ENCODE peak calls at places on chromosomes 3 and 15, in five cellular contexts. J, V, P, O and A are unnamed samples.

GRCh38 chr3:100103558-100104441 is 10.5 kb downstream of the FILIP1L start:
- DNase-seq in V (no peak), P (peak; percentile 96), O (no peak), J (peak; percentile 72), A (no peak)

GRCh38 chr15:65249641-65250040 is 37.0 kb downstream of the PARP16 start:
- DNase-seq in J (no peak), O (no peak), P (no peak), V (no peak), A (no peak)

GRCh38 chr3:32321095-32321835 is 70.4 kb upstream of the CMTM7 start:
- DNase-seq in P (no peak), J (no peak), O (no peak), V (no peak), A (no peak)

GRCh38 chr3:16338124-16338523 is 73.1 kb downstream of the OXNAD1 start:
- DNase-seq in P (no peak), V (peak; percentile 32), O (no peak), J (no peak), A (peak; percentile 72)

GRCh38 chr3:162122405-162122804 is 625.8 kb downstream of the OTOL1 start:
- DNase-seq in J (no peak), O (no peak), P (no peak), V (no peak), A (no peak)

GRCh38 chr15:82870727-82871576 is 61.5 kb downstream of the WHAMM start:
- DNase-seq in J (no peak), O (no peak), P (no peak), V (no peak), A (no peak)

GRCh38 chr3:66444146-66444644 is 56.6 kb downstream of the LRIG1 start:
- DNase-seq in J (no peak), P (no peak), O (no peak), V (no peak), A (no peak)

GRCh38 chr3:196726788-196727675 is 12.6 kb upstream of the PAK2 start:
- DNase-seq in V (no peak), O (no peak), J (no peak), P (no peak), A (no peak)

GRCh38 chr3:69309810-69310209 is 76.1 kb downstream of the FRMD4B start:
- DNase-seq in P (peak; percentile 36), O (no peak), J (no peak), V (peak; percentile 24), A (no peak)

GRCh38 chr3:159458010-159458409 is 530.6 kb upstream of the IL12A start:
- DNase-seq in J (peak; percentile 69), O (no peak), V (no peak), P (no peak), A (no peak)

GRCh38 chr3:17130956-17131355 is 246.2 kb downstream of the PLCL2 start:
- DNase-seq in O (no peak), P (no peak), J (no peak), V (no peak), A (no peak)

GRCh38 chr3:143002083-143002712 is 828 bp downstream of the U2SURP start:
- DNase-seq in O (no peak), P (no peak), J (no peak), V (no peak), A (no peak)

GRCh38 chr15:60520825-60521368 is 42.0 kb upstream of the ICE2 start:
- DNase-seq in J (peak; percentile 47), O (peak; percentile 51), V (peak; percentile 78), P (peak; percentile 63), A (peak; percentile 56)

DNA sequence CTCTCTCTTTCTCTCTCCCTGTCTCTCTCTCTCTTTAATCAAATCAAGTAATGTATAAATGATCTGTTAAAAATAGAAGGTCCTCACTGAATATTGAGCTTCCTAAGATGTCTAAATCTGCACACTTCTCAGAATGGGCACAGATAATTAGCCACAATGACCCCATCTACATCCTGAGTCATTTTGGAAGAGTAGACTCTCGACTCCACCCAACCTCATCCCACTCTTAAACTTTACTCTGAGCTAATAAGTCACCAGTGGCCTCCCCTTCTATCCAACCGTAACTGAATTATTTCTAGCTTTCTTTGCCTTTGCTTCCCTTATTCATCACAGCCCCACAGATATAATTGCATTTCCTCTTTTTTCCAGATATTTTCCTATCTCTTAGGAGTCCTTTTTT is 326.5 kb upstream of the ZNF717 start:
- DNase-seq in O (no peak), V (no peak), J (no peak), P (no peak), A (no peak)
- TF ChIP-seq CTCF in O (no peak), V (no peak), J (no peak), P (no peak), A (no peak)

GRCh38 chr15:69141286-69141701 is 19.1 kb upstream of the GLCE start:
- DNase-seq in V (no peak), J (no peak), P (no peak), O (no peak), A (no peak)
- TF ChIP-seq CTCF in V (no peak), J (no peak), P (no peak), O (no peak), A (no peak)

DNA sequence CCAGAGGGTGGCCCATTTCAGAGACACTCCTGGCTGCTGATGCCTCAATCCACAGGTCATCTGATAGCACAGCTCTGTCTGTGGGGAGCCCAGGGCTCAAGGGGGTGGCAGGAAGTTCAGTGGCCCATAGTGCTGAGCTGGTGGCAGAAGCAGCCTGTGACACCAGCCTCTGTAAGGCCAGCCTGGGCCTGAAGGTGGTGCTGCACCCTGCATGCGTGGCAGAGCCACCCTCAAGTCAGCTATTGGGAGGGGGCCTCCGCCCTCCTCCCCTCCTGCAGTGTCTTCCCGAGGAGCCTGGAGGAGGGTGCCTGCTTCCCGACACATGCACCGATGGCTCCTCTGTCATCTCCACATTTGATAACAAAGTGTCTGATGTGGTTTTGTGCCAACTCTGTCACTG is 3.0 kb downstream of the PLA1A start:
- DNase-seq in O (no peak), V (no peak), P (no peak), J (no peak), A (no peak)
- TF ChIP-seq CTCF in O (no peak), V (peak; percentile 25), P (peak; percentile 2), J (peak; percentile 19), A (peak; percentile 63)

GRCh38 chr3:53109822-53110771 is 20.1 kb downstream of the RFT1 start:
- DNase-seq in J (peak; percentile 41), V (peak; percentile 53), O (no peak), P (peak; percentile 61), A (peak; percentile 85)
- TF ChIP-seq CTCF in J (peak; percentile 81), V (peak; percentile 40), O (no peak), P (peak; percentile 87), A (peak; percentile 83)

GRCh38 chr3:50352762-50353161 is 2.1 kb downstream of the CYB561D2 start:
- DNase-seq in J (no peak), O (no peak), P (no peak), V (no peak), A (no peak)

GRCh38 chr3:50354850-50355249 is 4.2 kb downstream of the CYB561D2 start:
- DNase-seq in V (no peak), J (no peak), P (no peak), O (no peak), A (no peak)

GRCh38 chr3:50353231-50354004 is 2.8 kb downstream of the CYB561D2 start:
- DNase-seq in J (no peak), V (no peak), O (no peak), P (no peak), A (no peak)

GRCh38 chr3:50355829-50356552 is 3.3 kb downstream of the TMEM115 start:
- DNase-seq in O (no peak), V (no peak), P (no peak), J (no peak), A (no peak)

GRCh38 chr3:50354186-50354764 is 3.6 kb downstream of the CYB561D2 start:
- DNase-seq in P (no peak), V (no peak), O (no peak), J (no peak), A (no peak)
- TF ChIP-seq CTCF in P (no peak), V (no peak), O (no peak), J (no peak), A (no peak)

GRCh38 chr15:62648954-62649353 is 393.6 kb upstream of the TPM1 start:
- DNase-seq in J (no peak), V (no peak), O (no peak), P (no peak), A (no peak)
- TF ChIP-seq CTCF in J (peak; percentile 16), V (peak; percentile 23), O (no peak), P (peak; percentile 6), A (peak; percentile 42)

GRCh38 chr3:61563614-61564404 is 2.4 kb downstream of the PTPRG start:
- DNase-seq in V (peak; percentile 20), J (no peak), O (no peak), P (no peak), A (no peak)

GRCh38 chr3:61562810-61563613 is 1.6 kb downstream of the PTPRG start:
- DNase-seq in O (no peak), V (peak; percentile 33), P (no peak), J (no peak), A (no peak)

GRCh38 chr3:61562042-61562809 is 855 bp downstream of the PTPRG start:
- DNase-seq in P (no peak), J (no peak), O (no peak), V (peak; percentile 26), A (no peak)

GRCh38 chr3:61565569-61565968 is 4.2 kb downstream of the PTPRG start:
- DNase-seq in V (no peak), P (no peak), J (no peak), O (no peak), A (no peak)

GRCh38 chr3:61564405-61565059 is 3.2 kb downstream of the PTPRG start:
- DNase-seq in O (no peak), V (peak; percentile 83), J (peak; percentile 27), P (no peak), A (no peak)
- TF ChIP-seq CTCF in O (no peak), V (peak; percentile 69), J (peak; percentile 84), P (no peak), A (no peak)

DNA sequence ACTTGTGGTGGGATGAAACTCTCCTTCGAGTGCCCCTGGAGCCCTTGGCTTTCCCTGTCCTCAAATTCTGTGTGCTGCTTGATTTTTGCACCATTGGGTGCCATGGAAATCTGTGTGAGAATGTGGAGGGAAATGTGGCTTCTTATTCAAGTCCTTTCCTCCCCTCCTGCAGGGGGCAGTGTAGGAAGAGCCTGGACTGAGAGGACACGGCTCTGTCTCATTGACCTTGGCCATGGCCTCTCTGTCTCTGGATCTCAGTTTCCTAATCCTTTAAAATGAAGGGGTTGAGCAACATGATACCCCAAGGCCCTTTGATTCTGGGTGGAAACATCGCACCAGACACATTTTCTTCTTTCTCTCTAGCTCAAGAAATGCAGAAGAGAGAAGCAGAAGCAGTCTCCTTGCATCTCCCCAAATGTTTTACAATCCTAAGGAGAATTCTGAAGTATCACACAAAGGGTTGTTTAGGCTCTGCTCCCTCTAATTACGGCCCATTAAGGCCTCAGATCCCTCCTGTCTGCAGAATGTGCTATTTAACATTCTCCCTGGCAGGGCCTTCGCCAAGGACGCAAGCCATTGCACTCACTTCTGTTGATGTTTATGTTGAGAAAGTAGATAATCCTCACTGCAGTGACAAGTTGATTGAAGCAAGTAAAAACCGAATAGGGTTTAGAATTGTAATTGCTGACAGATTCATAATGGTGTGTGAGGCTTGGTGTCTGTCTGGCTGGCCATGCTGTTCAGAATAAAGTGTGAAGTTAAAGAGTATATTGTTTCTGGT is 169.1 kb downstream of the TPRG1 start:
- DNase-seq in P (no peak), J (no peak), V (peak; percentile 26), O (no peak), A (no peak)
- TF ChIP-seq CTCF in P (no peak), J (peak; percentile 27), V (peak; percentile 16), O (no peak), A (peak; percentile 41)

DNA sequence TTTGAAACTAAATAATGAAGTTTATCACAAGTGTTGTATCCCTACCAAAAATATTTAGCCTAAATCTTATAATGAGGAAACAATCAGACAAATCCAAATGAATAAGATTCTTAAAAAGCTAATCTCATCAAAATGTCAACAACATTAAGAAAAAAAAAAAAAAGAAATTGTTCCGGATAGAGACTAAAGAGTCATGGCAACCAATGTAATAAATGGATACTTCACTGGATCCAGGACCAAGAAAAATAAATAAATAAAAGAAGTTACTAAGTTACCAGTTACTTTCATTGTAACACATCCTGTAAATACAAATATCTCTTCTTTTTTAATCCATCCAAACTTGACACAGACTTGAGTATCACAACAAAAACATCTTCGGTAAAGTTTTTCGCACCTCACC is 607 bp downstream of the MRPL47 start:
- DNase-seq in O (no peak), P (no peak), J (no peak), V (no peak), A (no peak)
- TF ChIP-seq CTCF in O (no peak), P (no peak), J (no peak), V (no peak), A (no peak)